ENCODE peak calls at places on chromosomes 13 and 19, in seven cellular contexts. O is CD4-positive, alpha-beta T cell; B is tibial nerve; Q is neural progenitor cell; N is AG10803; Z is OCI-LY7; R is GM13976. T is an unnamed sample.

GRCh38 chr19:55620410-55620809 is 4.0 kb downstream of the ZNF784 start:
- DNase-seq in N (peak; percentile 78), Q (no peak), B (no peak), O (no peak), Z (no peak), R (no peak), T (no peak)

GRCh38 chr13:37417042-37417441 is 181.5 kb downstream of the POSTN start:
- DNase-seq in N (no peak), R (no peak), O (no peak), Z (no peak), B (no peak), Q (no peak), T (no peak)

GRCh38 chr13:73687087-73687486 is 447.1 kb downstream of the KLF12 start:
- DNase-seq in N (no peak), Q (no peak), Z (no peak), O (no peak), R (no peak), B (no peak), T (no peak)

GRCh38 chr13:112583592-112584277 is 4.2 kb downstream of the TUBGCP3 start:
- DNase-seq in O (no peak), Z (peak; percentile 17), R (peak; percentile 68), N (no peak), B (peak; percentile 64), Q (no peak), T (no peak)

GRCh38 chr13:63304497-63304896 is 1888.8 kb upstream of the PCDH20 start:
- DNase-seq in N (no peak), R (no peak), Q (no peak), B (no peak), Z (no peak), O (no peak), T (no peak)

GRCh38 chr13:47148543-47148942 is 251.7 kb upstream of the HTR2A start:
- DNase-seq in R (no peak), O (no peak), N (no peak), Z (no peak), B (no peak), Q (no peak), T (no peak)

GRCh38 chr19:38095411-38096308 is 128.4 kb downstream of the DPF1 start:
- DNase-seq in Q (peak; percentile 89), Z (peak; percentile 73), O (peak; percentile 41), R (peak; percentile 75), N (peak; percentile 72), B (peak; percentile 73), T (peak; percentile 81)

GRCh38 chr19:36266375-36266961 is 51.6 kb downstream of the ZNF146 start:
- DNase-seq in Z (no peak), Q (no peak), N (no peak), R (peak; percentile 8), O (no peak), B (no peak), T (no peak)

GRCh38 chr19:19319725-19320361 is 466 bp downstream of the SUGP1 start:
- DNase-seq in Z (peak; percentile 12), N (no peak), B (no peak), R (no peak), O (no peak), Q (no peak), T (no peak)

GRCh38 chr13:34678154-34678553 is 263.9 kb upstream of the NBEA start:
- DNase-seq in O (no peak), Q (no peak), B (no peak), Z (no peak), N (no peak), R (no peak), T (no peak)

GRCh38 chr19:38369584-38369983 is 4.8 kb upstream of the PSMD8 start:
- DNase-seq in N (no peak), O (no peak), Z (no peak), B (no peak), Q (no peak), R (no peak), T (no peak)

GRCh38 chr19:41792513-41793413 is 3.6 kb upstream of the CEACAM3 start:
- DNase-seq in O (peak; percentile 53), Q (peak; percentile 79), R (peak; percentile 62), Z (peak; percentile 78), N (peak; percentile 59), B (peak; percentile 20), T (peak; percentile 67)

GRCh38 chr13:98910501-98910951 is 67.3 kb downstream of the DOCK9 start:
- DNase-seq in O (peak; percentile 5), Q (no peak), B (no peak), R (no peak), Z (no peak), N (peak; percentile 62), T (no peak)

GRCh38 chr19:28406966-28407365 is 806.0 kb downstream of the UQCRFS1 start:
- DNase-seq in Z (no peak), R (no peak), O (no peak), B (no peak), N (no peak), Q (no peak), T (no peak)

GRCh38 chr19:44435441-44435840 is 12.8 kb downstream of the ZNF229 start:
- DNase-seq in Z (no peak), N (no peak), R (no peak), Q (no peak), B (no peak), O (no peak), T (no peak)

GRCh38 chr19:18745931-18746330 is 45.2 kb downstream of the COMP start:
- DNase-seq in R (no peak), B (no peak), O (no peak), Q (no peak), N (no peak), Z (no peak), T (no peak)

GRCh38 chr13:54934121-54934520 is 1905.5 kb downstream of the OLFM4 start:
- DNase-seq in B (no peak), Z (no peak), R (no peak), Q (no peak), O (no peak), N (no peak), T (no peak)

GRCh38 chr13:92671821-92672220 is 554.8 kb upstream of the GPC6 start:
- DNase-seq in Z (no peak), R (no peak), B (no peak), Q (no peak), N (no peak), O (no peak), T (no peak)

GRCh38 chr13:28820099-28821051 is at the start of gene MTUS2:
- DNase-seq in O (peak; percentile 3), R (peak; percentile 57), Q (peak; percentile 36), N (no peak), B (no peak), Z (no peak), T (no peak)

GRCh38 chr19:4758082-4758481 is 33.5 kb upstream of the FEM1A start:
- DNase-seq in Q (no peak), N (no peak), B (no peak), Z (no peak), O (no peak), R (no peak), T (no peak)

GRCh38 chr13:101455863-101456262 is 3.4 kb downstream of the ITGBL1 start:
- DNase-seq in R (no peak), N (peak; percentile 94), Q (no peak), B (no peak), O (no peak), Z (no peak), T (no peak)

GRCh38 chr13:68428292-68428691 is 1198.2 kb upstream of the PCDH9 start:
- DNase-seq in N (no peak), B (no peak), R (no peak), O (no peak), Q (no peak), Z (no peak), T (no peak)

DNA sequence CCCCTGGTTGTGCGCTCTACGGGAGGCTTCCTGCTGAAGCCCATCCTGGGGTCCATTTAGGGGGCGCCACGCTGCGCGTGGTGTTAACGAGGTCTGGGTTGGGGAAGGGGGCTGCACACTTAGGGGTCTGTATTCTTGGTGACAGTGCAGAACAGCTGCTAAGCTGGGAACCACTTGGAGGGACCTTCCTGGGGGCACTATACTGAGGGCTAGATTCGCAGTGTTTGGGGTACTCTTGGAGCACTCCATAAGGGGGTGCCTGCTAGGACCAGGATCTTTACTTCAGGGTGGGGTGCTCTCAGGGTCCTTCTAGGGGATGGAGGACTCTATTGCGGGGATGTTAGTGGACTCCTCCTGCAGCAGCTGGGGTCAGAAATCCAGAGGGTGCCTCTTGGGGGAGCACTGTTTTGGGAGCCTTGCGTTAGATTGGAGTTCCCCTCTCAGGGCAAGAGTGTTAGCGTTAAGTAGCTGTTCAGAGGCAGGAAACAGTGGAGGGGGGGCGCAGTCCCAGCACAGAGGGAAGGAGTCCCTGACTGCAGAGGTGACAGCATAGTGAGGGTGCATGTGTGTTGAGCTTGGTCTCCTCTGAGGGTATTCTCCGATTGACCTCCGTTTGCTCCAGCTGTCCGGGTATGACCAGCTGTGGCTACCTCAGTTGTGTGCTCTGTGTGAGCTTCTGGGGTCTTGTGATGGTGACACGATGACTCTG is 1.1 kb downstream of the PDE4A start:
- DNase-seq in N (no peak), Q (no peak), B (no peak), R (peak; percentile 45), O (no peak), Z (peak; percentile 63), T (no peak)
- TF ChIP-seq CTCF in N (no peak), Q (no peak), B (no peak), R (no peak), O (no peak), Z (peak; percentile 56), T (no peak)

DNA sequence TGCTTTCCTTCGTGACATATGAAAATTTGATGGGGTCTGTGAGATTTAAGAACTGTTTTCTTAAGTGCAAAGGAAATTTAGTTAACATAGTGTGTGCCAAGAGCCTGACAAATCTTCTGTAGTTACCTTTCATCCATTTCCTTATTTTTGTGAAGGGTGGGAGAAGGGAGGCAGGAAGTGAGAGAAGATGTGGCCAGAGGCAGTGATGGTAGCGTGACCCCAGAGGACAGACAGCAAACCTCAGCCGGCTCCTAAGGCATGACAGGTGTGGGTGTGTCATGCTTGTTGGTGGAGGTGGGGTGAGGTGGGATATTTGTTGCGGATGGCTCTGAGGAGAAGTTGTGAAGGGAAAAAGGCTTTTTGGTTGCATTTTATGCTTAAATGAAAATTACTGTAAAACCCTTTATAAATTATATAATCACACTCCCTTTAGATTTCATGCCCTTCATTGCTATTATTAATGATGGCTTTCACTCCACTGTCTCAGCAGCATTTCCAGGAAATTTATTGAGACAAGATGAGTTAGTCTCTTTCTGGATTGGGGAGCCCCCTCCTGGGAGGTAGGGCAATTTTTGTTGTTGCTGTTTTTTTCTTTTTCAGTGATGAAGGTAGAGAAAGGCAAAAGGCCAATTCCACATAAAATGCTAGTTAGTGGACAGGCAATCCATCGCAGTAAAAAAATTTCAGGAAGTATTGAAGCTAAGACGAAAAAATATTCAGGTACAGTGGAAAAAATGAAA is 80.0 kb downstream of the TEX26 start:
- DNase-seq in O (no peak), B (no peak), Z (no peak), N (peak; percentile 32), Q (peak; percentile 22), R (no peak), T (no peak)
- TF ChIP-seq CTCF in O (no peak), B (no peak), Z (peak; percentile 56), N (peak; percentile 60), Q (peak; percentile 50), R (no peak), T (peak; percentile 13)

GRCh38 chr19:40584007-40584406 is 7.3 kb downstream of the SHKBP1 start:
- DNase-seq in B (no peak), N (no peak), O (no peak), R (no peak), Q (no peak), Z (no peak), T (no peak)
- TF ChIP-seq CTCF in B (no peak), N (peak; percentile 20), O (no peak), R (no peak), Q (peak; percentile 38), Z (peak; percentile 63), T (peak; percentile 21)

GRCh38 chr19:58042709-58043340 is 9.0 kb downstream of the ZSCAN1 start:
- DNase-seq in B (no peak), R (no peak), Z (no peak), Q (peak; percentile 51), O (no peak), N (no peak), T (no peak)
- TF ChIP-seq CTCF in B (no peak), R (no peak), Z (no peak), Q (peak; percentile 46), O (no peak), N (no peak), T (no peak)

GRCh38 chr19:52258426-52258825 is 11.0 kb upstream of the ZNF766 start:
- DNase-seq in B (no peak), N (no peak), Q (no peak), O (no peak), Z (no peak), R (no peak), T (no peak)
- TF ChIP-seq CTCF in B (no peak), N (no peak), Q (no peak), O (no peak), Z (no peak), R (no peak), T (no peak)